ENCODE peak calls at places on chromosomes 2 and 18, in four cellular contexts. H, S, E and Q are unnamed samples.
A peak's percentile ranks its signal among the peaks of the same experiment; 100 is the strongest.

GRCh38 chr2:134657650-134658250 is 61.0 kb downstream of the TMEM163 start:
- DNase-seq in H (no peak), S (no peak), E (no peak), Q (no peak)

GRCh38 chr2:28346587-28346986 is 46.1 kb upstream of the FOSL2 start:
- DNase-seq in H (no peak), S (no peak), E (no peak), Q (no peak)

GRCh38 chr2:157557770-157558169 is 70.9 kb downstream of the ACVR1C start:
- DNase-seq in H (no peak), S (no peak), E (no peak), Q (no peak)

GRCh38 chr2:19408592-19408991 is 50.2 kb upstream of the OSR1 start:
- DNase-seq in H (no peak), S (no peak), E (no peak), Q (no peak)

GRCh38 chr2:230893338-230893737 is 28.6 kb downstream of the ITM2C start:
- DNase-seq in H (no peak), S (no peak), E (no peak), Q (no peak)

GRCh38 chr18:46013484-46014189 is 46.5 kb upstream of the EPG5 start:
- DNase-seq in H (no peak), S (no peak), E (no peak), Q (peak; percentile 7)

GRCh38 chr2:190637331-190637734 is 11.6 kb upstream of the NAB1 start:
- DNase-seq in H (no peak), S (no peak), E (peak; percentile 34), Q (no peak)

GRCh38 chr18:9260388-9261380 is 73.9 kb upstream of the TWSG1 start:
- DNase-seq in H (no peak), S (no peak), E (no peak), Q (no peak)

GRCh38 chr2:176134978-176135575 is 5.6 kb downstream of the HOXD8 start:
- DNase-seq in H (no peak), S (no peak), E (no peak), Q (peak; percentile 78)

GRCh38 chr2:161681043-161681442 is 56.8 kb downstream of the SLC4A10 start:
- DNase-seq in H (no peak), S (peak; percentile 4), E (peak; percentile 84), Q (peak; percentile 91)

GRCh38 chr2:62201307-62201706 is 5.4 kb downstream of the B3GNT2 start:
- DNase-seq in H (no peak), S (no peak), E (no peak), Q (no peak)

GRCh38 chr2:109510136-109511028 is 103.4 kb downstream of the SEPTIN10 start:
- DNase-seq in H (peak; percentile 59), S (peak; percentile 23), E (peak; percentile 37), Q (peak; percentile 65)